ENCODE peak calls at places on chromosomes 11 and 22, in ten cellular contexts. F, Y, W, L, N, E, M, U, T and D are unnamed samples.
A peak's percentile ranks its signal among the peaks of the same experiment; 100 is the strongest.

GRCh38 chr22:21971858-21972275 is 10.7 kb downstream of the TOP3B start:
- DNase-seq in M (no peak), U (no peak), W (no peak), N (no peak), F (no peak), T (no peak), Y (no peak), E (no peak), L (no peak), D (no peak)

GRCh38 chr22:28771195-28771791 is 1.2 kb upstream of the CCDC117 start:
- DNase-seq in W (no peak), E (no peak), F (no peak), Y (no peak), L (no peak), T (no peak), U (no peak), N (no peak), M (no peak), D (no peak)

GRCh38 chr22:30855266-30855665 is 113.3 kb downstream of the MORC2 start:
- DNase-seq in T (no peak), U (no peak), F (no peak), E (no peak), L (no peak), Y (no peak), N (no peak), W (no peak), M (no peak), D (no peak)

GRCh38 chr11:14346303-14346702 is 12.7 kb downstream of the RRAS2 start:
- DNase-seq in U (no peak), M (no peak), F (no peak), N (no peak), Y (no peak), L (no peak), W (no peak), T (no peak), E (no peak), D (no peak)

GRCh38 chr22:31901388-31902137 is 42.8 kb upstream of the YWHAH start:
- DNase-seq in F (no peak), U (no peak), W (no peak), E (no peak), L (no peak), T (no peak), M (no peak), Y (no peak), N (no peak), D (no peak)

GRCh38 chr22:22773427-22773826 is 114.2 kb upstream of the IGLL5 start:
- DNase-seq in T (no peak), F (no peak), Y (no peak), U (no peak), L (no peak), E (no peak), M (no peak), N (no peak), W (no peak), D (no peak)

GRCh38 chr11:105827906-105828305 is 194.1 kb downstream of the MSANTD4 start:
- DNase-seq in L (no peak), F (no peak), T (no peak), N (no peak), Y (no peak), U (no peak), W (no peak), E (no peak), M (no peak), D (no peak)

GRCh38 chr22:37566903-37567798 is 6.9 kb downstream of the CDC42EP1 start:
- DNase-seq in Y (peak; percentile 76), F (peak; percentile 85), T (peak; percentile 87), E (peak; percentile 84), M (peak; percentile 95), L (peak; percentile 80), U (peak; percentile 94), N (peak; percentile 86), W (peak; percentile 50), D (peak; percentile 95)

GRCh38 chr11:102476812-102477211 is 24.2 kb upstream of the TMEM123 start:
- DNase-seq in M (peak; percentile 67), W (no peak), N (peak; percentile 19), U (no peak), L (no peak), F (peak; percentile 79), E (no peak), T (no peak), Y (peak; percentile 42), D (peak; percentile 73)

GRCh38 chr11:35390737-35391682 is 28.3 kb downstream of the SLC1A2 start:
- DNase-seq in T (no peak), L (no peak), W (peak; percentile 47), U (peak; percentile 31), Y (no peak), M (peak; percentile 35), F (no peak), N (no peak), E (no peak), D (peak; percentile 19)

GRCh38 chr11:114296190-114296978 is at the start of gene NNMT:
- DNase-seq in W (peak; percentile 66), F (no peak), L (peak; percentile 87), U (no peak), E (no peak), T (peak; percentile 47), Y (peak; percentile 68), M (no peak), N (peak; percentile 53), D (peak; percentile 31)

GRCh38 chr11:33635161-33635560 is 65.5 kb downstream of the C11orf91 start:
- DNase-seq in L (peak; percentile 71), U (no peak), E (no peak), Y (peak; percentile 72), N (no peak), W (no peak), T (no peak), F (no peak), M (peak; percentile 19), D (no peak)

GRCh38 chr11:62573006-62573591 is 592 bp downstream of the EEF1G start:
- DNase-seq in E (no peak), U (no peak), W (no peak), N (peak; percentile 48), L (no peak), M (no peak), Y (no peak), T (no peak), F (peak; percentile 51), D (no peak)

GRCh38 chr11:32888805-32889204 is 3.8 kb upstream of the QSER1 start:
- DNase-seq in F (no peak), M (no peak), W (no peak), N (no peak), Y (no peak), U (no peak), T (no peak), L (no peak), E (no peak), D (no peak)

GRCh38 chr11:34513674-34513995 is at the start of gene ELF5:
- DNase-seq in E (no peak), L (no peak), F (no peak), U (no peak), M (no peak), Y (no peak), W (no peak), T (no peak), N (no peak), D (no peak)

GRCh38 chr11:61803889-61804647 is 11.4 kb downstream of the FEN1 start:
- DNase-seq in Y (no peak), M (no peak), U (no peak), N (peak; percentile 60), W (no peak), T (no peak), E (no peak), L (no peak), F (no peak), D (no peak)

GRCh38 chr22:48843640-48844039 is 984.0 kb downstream of the BRD1 start:
- DNase-seq in E (no peak), L (no peak), F (no peak), N (no peak), M (no peak), T (no peak), W (no peak), Y (no peak), U (no peak), D (no peak)

GRCh38 chr22:48758905-48759875 is 1068.5 kb downstream of the BRD1 start:
- DNase-seq in U (peak; percentile 11), N (peak; percentile 10), W (no peak), Y (no peak), L (no peak), F (no peak), M (no peak), T (no peak), E (no peak), D (no peak)

DNA sequence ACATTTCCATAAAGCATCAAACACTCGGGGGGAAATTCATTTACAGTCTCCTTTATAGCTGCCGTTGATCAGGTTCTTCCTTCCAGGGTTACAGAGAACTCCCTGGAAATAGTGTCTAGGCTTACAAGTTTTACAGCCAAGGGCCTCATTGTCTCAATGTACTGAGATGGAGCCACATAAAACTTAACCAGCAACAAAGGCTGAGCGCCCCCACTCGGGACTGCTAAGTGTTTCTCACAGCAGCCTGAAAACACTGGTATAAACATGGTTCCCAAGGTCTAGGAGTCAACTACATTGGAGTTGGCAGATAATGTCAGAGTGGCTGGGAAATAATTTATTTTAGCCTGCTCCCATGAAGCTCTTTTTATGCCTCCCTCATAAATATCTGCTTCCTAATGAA is 686.2 kb downstream of the OPCML start:
- DNase-seq in T (no peak), N (no peak), L (no peak), F (no peak), U (no peak), E (no peak), W (no peak), Y (no peak), M (no peak), D (no peak)
- H3K27ac ChIP-seq in T (no peak overlapping the region), N (no peak overlapping the region), L (no peak overlapping the region), F (no peak overlapping the region), U (no peak overlapping the region), E (no peak overlapping the region), W (no peak overlapping the region), Y (no peak overlapping the region), M (no peak overlapping the region), D (no peak overlapping the region)

DNA sequence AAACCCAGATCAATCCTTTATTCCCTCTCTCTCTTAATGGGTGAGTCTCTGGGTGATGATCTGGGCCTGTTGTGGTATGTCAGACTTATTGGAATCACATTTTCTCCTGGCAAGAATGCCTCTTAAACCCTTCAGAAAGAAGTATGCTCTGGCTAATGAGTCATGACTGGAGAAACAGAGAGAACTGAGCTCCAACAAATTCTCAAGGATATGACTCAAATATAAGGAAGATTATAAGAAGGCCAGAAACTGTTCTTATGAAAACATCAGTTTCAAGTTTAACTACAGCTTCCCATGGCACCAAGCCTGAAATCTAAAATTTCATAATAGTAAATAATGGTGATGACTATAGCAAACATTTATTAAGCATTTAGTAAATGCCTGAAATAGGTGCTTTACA is 83.9 kb downstream of the OR5AK2 start:
- DNase-seq in F (no peak), W (peak; percentile 78), T (no peak), Y (no peak), E (peak; percentile 2), L (no peak), N (no peak), U (no peak), M (no peak), D (no peak)
- H3K4me3 ChIP-seq in F (no peak overlapping the region), W (no peak overlapping the region), T (no peak overlapping the region), Y (no peak overlapping the region), E (no peak overlapping the region), L (no peak overlapping the region), N (no peak overlapping the region), U (no peak overlapping the region), M (no peak overlapping the region), D (no peak overlapping the region)

GRCh38 chr22:42500164-42500835 is 19.3 kb downstream of the RRP7A start:
- DNase-seq in T (peak; percentile 95), F (peak; percentile 90), M (peak; percentile 90), Y (peak; percentile 82), N (peak; percentile 88), W (peak; percentile 16), E (peak; percentile 13), U (peak; percentile 79), L (peak; percentile 82), D (peak; percentile 92)
- H3K27ac ChIP-seq in T (peak overlapping the region; percentile 55), F (no peak overlapping the region), M (peak overlapping the region; percentile 73), Y (peak overlapping the region; percentile 48), N (no peak overlapping the region), W (no peak overlapping the region), E (no peak overlapping the region), U (peak overlapping the region; percentile 31), L (no peak overlapping the region), D (peak overlapping the region; percentile 73)

GRCh38 chr11:111513240-111513605 is 1.0 kb upstream of the BTG4 start:
- DNase-seq in U (no peak), W (no peak), E (no peak), N (no peak), Y (no peak), L (no peak), M (no peak), F (no peak), T (no peak), D (no peak)
- H3K4me3 ChIP-seq in U (no peak overlapping the region), W (no peak overlapping the region), E (no peak overlapping the region), N (no peak overlapping the region), Y (peak overlapping the region; percentile 64), L (peak overlapping the region; percentile 65), M (no peak overlapping the region), F (no peak overlapping the region), T (no peak overlapping the region), D (no peak overlapping the region)